ENCODE peak calls at places on chromosome 1, in six cellular contexts. R is HCT116, B is SK-N-SH, U is GM12878, M is HepG2, P is K562. X is an unnamed sample.

GRCh38 chr1:85366391-85366790 is 90.0 kb upstream of the BCL10 start:
- DNase-seq in U (no peak), M (no peak), B (no peak), R (no peak), P (no peak), X (no peak)

GRCh38 chr1:207823880-207824566 is 72.2 kb downstream of the CD46 start:
- DNase-seq in M (peak; percentile 86), R (peak; percentile 37), B (peak; percentile 67), U (peak; percentile 85), P (no peak), X (no peak)

GRCh38 chr1:229410692-229411433 is 23.0 kb downstream of the ACTA1 start:
- DNase-seq in M (no peak), B (peak; percentile 86), R (no peak), P (peak; percentile 46), U (no peak), X (no peak)

GRCh38 chr1:246219508-246220030 is 287.5 kb downstream of the SMYD3 start:
- DNase-seq in R (no peak), M (peak; percentile 68), B (no peak), P (no peak), U (no peak), X (no peak)

GRCh38 chr1:36392836-36393235 is 4.9 kb downstream of the LSM10 start:
- DNase-seq in R (no peak), B (no peak), U (no peak), P (no peak), M (no peak), X (no peak)

GRCh38 chr1:194477908-194478307 is 1291.5 kb upstream of the B3GALT2 start:
- DNase-seq in R (no peak), M (no peak), U (no peak), P (no peak), B (no peak), X (no peak)

GRCh38 chr1:225158291-225158690 is 228.8 kb downstream of the DNAH14 start:
- DNase-seq in M (no peak), P (no peak), U (no peak), R (no peak), B (no peak), X (no peak)

GRCh38 chr1:77605246-77606026 is 77.0 kb downstream of the ZZZ3 start:
- DNase-seq in B (no peak), P (no peak), R (no peak), M (no peak), U (no peak), X (no peak)

GRCh38 chr1:74771913-74772515 is 39.1 kb downstream of the TYW3 start:
- DNase-seq in P (peak; percentile 26), R (peak; percentile 22), U (peak; percentile 8), M (peak; percentile 51), B (peak; percentile 7), X (peak; percentile 33)

GRCh38 chr1:183264132-183264531 is 78.1 kb downstream of the LAMC2 start:
- DNase-seq in M (no peak), B (no peak), U (no peak), P (no peak), R (no peak), X (no peak)

GRCh38 chr1:228989992-228990827 is 254.9 kb downstream of the RHOU start:
- DNase-seq in P (no peak), R (no peak), M (peak; percentile 56), B (peak; percentile 46), U (no peak), X (no peak)

GRCh38 chr1:235864965-235865525 is 1.7 kb downstream of the LYST start:
- DNase-seq in M (no peak), U (no peak), B (no peak), R (no peak), P (no peak), X (no peak)

GRCh38 chr1:26771285-26771642 is 16.5 kb upstream of the PIGV start:
- DNase-seq in M (no peak), U (no peak), B (no peak), P (no peak), R (no peak), X (no peak)

GRCh38 chr1:203408485-203409229 is 57.7 kb upstream of the FMOD start:
- DNase-seq in B (no peak), R (no peak), P (no peak), U (no peak), M (no peak), X (no peak)

GRCh38 chr1:248696261-248696660 is 6.3 kb downstream of the OR14I1 start:
- DNase-seq in U (no peak), B (peak; percentile 15), M (peak; percentile 63), R (no peak), P (no peak), X (no peak)

GRCh38 chr1:26110731-26111529 is 694 bp upstream of the PDIK1L start:
- DNase-seq in U (no peak), R (peak; percentile 48), M (peak; percentile 48), P (peak; percentile 90), B (peak; percentile 93), X (no peak)

GRCh38 chr1:84996846-84997666 is at the start of gene MCOLN2:
- DNase-seq in M (no peak), U (no peak), R (no peak), P (peak; percentile 61), B (peak; percentile 86), X (no peak)

GRCh38 chr1:207981976-207982375 is 71.1 kb upstream of the CD34 start:
- DNase-seq in B (peak; percentile 49), P (peak; percentile 69), U (no peak), R (peak; percentile 23), M (peak; percentile 13), X (no peak)

GRCh38 chr1:19866758-19867157 is 15.4 kb upstream of the OTUD3 start:
- DNase-seq in B (no peak), P (no peak), R (no peak), U (no peak), M (no peak), X (no peak)

GRCh38 chr1:157091186-157091585 is 8.4 kb downstream of the ETV3L start:
- DNase-seq in M (no peak), U (no peak), B (no peak), P (no peak), R (no peak), X (no peak)

GRCh38 chr1:206930210-206930798 is 8.6 kb upstream of the FCMR start:
- DNase-seq in R (no peak), U (peak; percentile 96), B (no peak), P (no peak), M (no peak), X (no peak)

GRCh38 chr1:206557636-206558473 is 50.5 kb downstream of the RASSF5 start:
- DNase-seq in M (no peak), U (no peak), P (no peak), R (no peak), B (peak; percentile 45), X (no peak)

GRCh38 chr1:1973716-1974642 is 29.6 kb downstream of the CFAP74 start:
- DNase-seq in R (no peak), M (no peak), U (no peak), P (peak; percentile 35), B (no peak), X (no peak)

GRCh38 chr1:43319288-43319687 is 18.3 kb upstream of the MPL start:
- DNase-seq in B (no peak), M (no peak), R (no peak), U (no peak), P (no peak), X (no peak)

GRCh38 chr1:154435801-154436200 is 30.7 kb downstream of the IL6R start:
- DNase-seq in U (no peak), M (no peak), R (no peak), B (no peak), P (no peak), X (no peak)

GRCh38 chr1:154430903-154431302 is 25.8 kb downstream of the IL6R start:
- DNase-seq in U (no peak), P (peak; percentile 67), B (no peak), M (no peak), R (no peak), X (no peak)

GRCh38 chr1:154434346-154435075 is 29.4 kb downstream of the IL6R start:
- DNase-seq in R (no peak), U (no peak), B (no peak), M (no peak), P (peak; percentile 33), X (no peak)

GRCh38 chr1:154431586-154432373 is 26.6 kb downstream of the IL6R start:
- DNase-seq in M (no peak), P (peak; percentile 33), R (no peak), B (no peak), U (no peak), X (peak; percentile 78)

GRCh38 chr1:154433161-154433681 is 28.1 kb downstream of the IL6R start:
- DNase-seq in M (no peak), U (no peak), P (no peak), B (no peak), R (peak; percentile 82), X (no peak)
- TF ChIP-seq SIN3A in M (no peak), U (no peak), P (no peak), B (no peak), R (peak; percentile 57), X (no peak)

DNA sequence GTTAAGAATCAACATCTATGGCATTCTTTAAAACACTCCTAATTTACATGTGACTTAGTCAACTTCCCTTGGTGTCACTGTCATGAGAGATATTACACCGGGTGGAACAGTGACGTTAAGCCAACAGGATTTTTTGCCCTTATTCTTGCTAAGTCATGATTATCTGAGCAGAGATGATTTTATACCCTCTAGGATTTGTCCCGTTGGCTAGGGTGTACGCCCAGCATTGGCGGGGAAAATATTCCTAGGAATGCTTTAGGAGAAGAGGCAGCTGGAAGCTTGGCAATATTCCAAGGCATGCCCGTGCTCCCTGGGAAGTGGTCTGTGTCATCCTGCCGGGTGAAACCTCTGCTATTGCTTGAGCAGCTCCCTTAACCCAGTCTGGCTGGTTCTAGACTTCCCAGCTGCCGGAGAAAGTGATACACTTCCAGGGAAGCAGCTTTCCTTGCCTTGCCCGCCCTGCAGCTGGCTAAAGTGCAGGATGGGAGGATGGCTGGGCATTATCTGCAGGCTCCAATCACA is 16.2 kb downstream of the CHRNB2 start:
- DNase-seq in R (no peak), B (no peak), P (no peak), U (no peak), M (no peak), X (no peak)
- TF ChIP-seq REST in R (no peak), B (no peak), P (no peak), U (no peak), M (no peak), X (no peak)

GRCh38 chr1:170967042-170967910 is 31.9 kb downstream of the MROH9 start:
- DNase-seq in U (no peak), R (peak; percentile 32), M (peak; percentile 25), P (no peak), B (peak; percentile 12), X (peak; percentile 2)

GRCh38 chr1:170964506-170964905 is 29.2 kb downstream of the MROH9 start:
- DNase-seq in U (no peak), B (no peak), P (no peak), R (no peak), M (no peak), X (no peak)

DNA sequence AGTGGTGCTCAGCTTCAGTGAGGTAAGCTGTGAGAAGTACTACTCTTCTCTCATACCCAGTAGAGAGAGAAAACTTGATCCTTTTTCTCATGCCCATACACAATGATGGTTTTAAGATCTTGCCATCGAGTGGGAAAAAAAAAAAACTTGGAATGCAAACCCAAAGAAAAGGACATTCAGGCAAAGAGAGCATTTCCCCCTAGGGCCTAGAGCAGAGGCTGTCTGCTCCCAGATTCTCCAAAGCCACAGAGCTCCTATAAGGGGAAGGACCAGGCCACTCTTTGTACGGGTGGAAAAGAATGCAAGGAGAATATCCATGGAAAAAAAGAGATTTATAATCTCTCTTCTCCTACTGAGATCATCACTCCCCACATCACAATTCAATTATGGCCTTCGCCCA is 34.9 kb downstream of the MROH9 start:
- DNase-seq in P (no peak), U (no peak), B (no peak), M (no peak), R (no peak), X (no peak)
- TF ChIP-seq SIN3A in P (no peak), U (no peak), B (no peak), M (no peak), R (no peak), X (no peak)

GRCh38 chr1:221858758-221859157 is 116.9 kb upstream of the DUSP10 start:
- DNase-seq in R (no peak), M (no peak), U (no peak), P (no peak), B (no peak), X (peak; percentile 67)
- TF ChIP-seq REST in R (no peak), M (no peak), U (no peak), P (no peak), B (no peak), X (no peak)